ENCODE peak calls at places on chromosome 3, in five cellular contexts. Q is A549, T is IMR-90, X is GM12878, B is HepG2. Y is an unnamed sample.

GRCh38 chr3:16050641-16051467 is 123.6 kb upstream of the GALNT15 start:
- DNase-seq in Q (no peak), T (no peak), X (no peak), B (no peak), Y (no peak)

GRCh38 chr3:16114930-16115329 is 59.5 kb upstream of the GALNT15 start:
- DNase-seq in Q (no peak), T (no peak), X (no peak), B (no peak), Y (no peak)

GRCh38 chr3:103295974-103296570 is 861.3 kb downstream of the ZPLD1 start:
- DNase-seq in Q (no peak), T (peak; percentile 33), X (no peak), B (peak; percentile 5), Y (no peak)

GRCh38 chr3:152564454-152564853 is 270.5 kb upstream of the P2RY1 start:
- DNase-seq in Q (no peak), T (no peak), X (no peak), B (no peak), Y (no peak)

GRCh38 chr3:42179110-42179725 is 86.8 kb downstream of the CCK start:
- DNase-seq in Q (peak; percentile 66), T (peak; percentile 93), X (no peak), B (peak; percentile 83), Y (peak; percentile 34)

GRCh38 chr3:52402706-52403270 is 42.1 kb downstream of the SEMA3G start:
- DNase-seq in Q (no peak), T (no peak), X (no peak), B (no peak), Y (no peak)

GRCh38 chr3:23264413-23264812 is 61.3 kb downstream of the UBE2E2 start:
- DNase-seq in Q (no peak), T (peak; percentile 80), X (no peak), B (no peak), Y (no peak)

GRCh38 chr3:119630562-119631329 is 29.6 kb downstream of the POPDC2 start:
- DNase-seq in Q (no peak), T (peak; percentile 83), X (no peak), B (no peak), Y (no peak)

GRCh38 chr3:152209060-152209459 is 59.7 kb upstream of the MBNL1 start:
- DNase-seq in Q (no peak), T (no peak), X (no peak), B (peak; percentile 2), Y (no peak)

GRCh38 chr3:172096881-172097420 is 57.6 kb downstream of the FNDC3B start:
- DNase-seq in Q (peak; percentile 19), T (peak; percentile 75), X (no peak), B (peak; percentile 91), Y (peak; percentile 20)

GRCh38 chr3:58200846-58201355 is 9.9 kb downstream of the DNASE1L3 start:
- DNase-seq in Q (no peak), T (no peak), X (no peak), B (no peak), Y (no peak)

GRCh38 chr3:96467639-96468038 is 346.8 kb upstream of the EPHA6 start:
- DNase-seq in Q (no peak), T (no peak), X (no peak), B (no peak), Y (no peak)

GRCh38 chr3:170171563-170171962 is 10.0 kb downstream of the PHC3 start:
- DNase-seq in Q (no peak), T (no peak), X (no peak), B (no peak), Y (no peak)

GRCh38 chr3:178637802-178638201 is 101.6 kb downstream of the KCNMB2 start:
- DNase-seq in Q (no peak), T (no peak), X (no peak), B (no peak), Y (no peak)

GRCh38 chr3:162525791-162526190 is 1029.2 kb downstream of the OTOL1 start:
- DNase-seq in Q (no peak), T (no peak), X (no peak), B (no peak), Y (no peak)

GRCh38 chr3:174438501-174439156 is 420.5 kb upstream of the NAALADL2 start:
- DNase-seq in Q (no peak), T (no peak), X (no peak), B (no peak), Y (no peak)

GRCh38 chr3:46097691-46098241 is 70.5 kb upstream of the XCR1 start:
- DNase-seq in Q (no peak), T (peak; percentile 31), X (no peak), B (no peak), Y (no peak)

DNA sequence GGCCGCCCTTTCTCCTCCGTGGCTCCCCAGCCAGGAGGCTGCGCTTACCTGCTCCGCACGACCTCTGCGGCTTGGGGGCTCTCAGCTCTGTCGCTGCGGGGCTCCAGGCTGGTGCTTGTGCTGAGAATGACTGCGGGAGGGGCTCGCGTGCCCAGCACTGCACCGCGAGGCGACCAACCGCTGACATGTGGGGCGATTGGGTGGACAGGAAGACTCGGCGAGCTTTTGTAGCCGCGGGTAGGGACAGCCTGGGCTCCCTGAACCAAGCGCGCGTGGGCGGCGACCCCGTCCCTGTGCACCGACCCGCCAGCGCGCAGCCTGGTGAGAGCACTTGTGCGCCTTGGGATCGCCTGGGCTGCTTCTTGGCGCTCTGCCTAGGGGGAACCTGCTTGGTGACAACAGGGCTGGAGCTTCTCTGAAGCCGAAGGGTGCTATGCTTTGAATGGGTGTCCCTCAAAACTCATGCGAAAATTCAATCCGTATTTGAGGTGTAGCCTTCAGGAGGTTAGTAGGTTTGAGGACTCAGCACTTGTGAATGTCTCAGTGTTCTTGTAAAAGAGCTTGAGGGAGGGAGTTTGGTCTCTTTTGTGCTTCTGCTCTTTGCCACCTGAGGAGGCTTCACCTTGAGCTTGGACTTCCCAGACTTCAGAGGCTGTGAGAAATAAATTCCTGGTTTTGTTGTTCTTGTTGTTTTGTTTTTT is 50.4 kb downstream of the IL12A start:
- DNase-seq in Q (no peak), T (no peak), X (no peak), B (no peak), Y (peak; percentile 16)
- TF ChIP-seq BHLHE40 in Q (no peak), T (no peak), X (no peak), B (no peak), Y (no peak)

GRCh38 chr3:12970684-12971083 is 102.5 kb downstream of the IQSEC1 start:
- DNase-seq in Q (no peak), T (no peak), X (no peak), B (no peak), Y (no peak)
- TF ChIP-seq BHLHE40 in Q (no peak), T (no peak), X (no peak), B (no peak), Y (no peak)

DNA sequence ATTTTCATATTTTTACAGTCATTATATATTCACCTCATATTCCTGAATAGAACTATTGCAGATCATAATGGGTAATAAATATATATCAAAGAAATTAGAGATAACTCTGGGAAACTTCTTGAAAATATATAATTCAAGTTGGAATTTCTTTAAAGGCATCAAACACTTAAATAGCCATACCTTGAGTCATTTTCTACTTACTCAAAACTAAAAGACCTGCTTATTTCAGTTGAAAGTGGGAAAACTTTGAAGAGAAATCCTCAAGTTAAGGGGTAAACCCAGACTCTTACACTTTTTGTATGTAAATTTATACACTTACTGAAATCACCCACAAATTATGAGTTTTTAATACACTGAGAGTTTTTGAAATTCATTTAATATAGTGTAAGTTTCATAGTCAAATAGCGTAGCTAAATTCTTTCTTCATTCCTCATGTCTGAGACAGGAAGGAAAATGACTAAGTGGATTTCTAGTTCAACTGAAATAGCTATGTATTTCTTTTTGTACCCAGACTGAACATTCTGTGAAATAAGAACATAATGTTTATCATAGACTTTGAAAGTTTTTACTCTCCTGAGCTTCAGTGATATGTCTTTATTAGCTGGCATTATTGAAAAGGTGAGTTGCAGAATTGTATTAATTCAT is 4.6 kb upstream of the ALCAM start:
- DNase-seq in Q (no peak), T (peak; percentile 68), X (no peak), B (no peak), Y (no peak)
- TF ChIP-seq BHLHE40 in Q (no peak), T (no peak), X (no peak), B (no peak), Y (no peak)

GRCh38 chr3:114332342-114333179 is 38.7 kb downstream of the TIGIT start:
- DNase-seq in Q (no peak), T (no peak), X (no peak), B (no peak), Y (no peak)

GRCh38 chr3:114329823-114330222 is 36.0 kb downstream of the TIGIT start:
- DNase-seq in Q (no peak), T (no peak), X (no peak), B (no peak), Y (no peak)

GRCh38 chr3:114331710-114332109 is 37.9 kb downstream of the TIGIT start:
- DNase-seq in Q (no peak), T (no peak), X (no peak), B (no peak), Y (no peak)

GRCh38 chr3:114333180-114333922 is 39.5 kb downstream of the TIGIT start:
- DNase-seq in Q (no peak), T (no peak), X (no peak), B (no peak), Y (no peak)

DNA sequence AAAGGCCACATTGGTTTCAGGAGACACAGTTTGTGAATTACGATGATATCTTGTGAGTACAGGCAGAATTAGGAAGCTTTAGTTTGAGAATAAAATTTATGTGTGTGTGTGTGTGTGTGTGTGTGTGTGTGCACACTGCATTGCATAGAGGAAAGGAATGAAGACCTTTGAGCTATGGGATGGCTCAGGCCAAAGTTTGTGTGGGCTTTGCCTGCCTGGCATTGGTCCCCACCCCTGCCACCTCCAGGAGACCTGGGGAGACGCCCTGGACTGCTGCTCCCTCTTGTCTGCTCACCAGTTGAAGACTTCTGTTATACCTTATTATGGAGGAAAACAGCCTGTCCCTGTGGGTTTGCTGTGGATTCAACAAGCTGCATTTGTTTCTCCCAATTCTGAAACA is 37.2 kb downstream of the TIGIT start:
- DNase-seq in Q (no peak), T (no peak), X (no peak), B (peak; percentile 28), Y (no peak)
- TF ChIP-seq BHLHE40 in Q (no peak), T (no peak), X (no peak), B (no peak), Y (no peak)

GRCh38 chr3:156285626-156286025 is 165.2 kb downstream of the KCNAB1 start:
- DNase-seq in Q (no peak), T (no peak), X (no peak), B (no peak), Y (no peak)

GRCh38 chr3:156290917-156291268 is 170.5 kb downstream of the KCNAB1 start:
- DNase-seq in Q (no peak), T (no peak), X (no peak), B (no peak), Y (no peak)

GRCh38 chr3:156293566-156293965 is 173.2 kb downstream of the KCNAB1 start:
- DNase-seq in Q (no peak), T (no peak), X (no peak), B (no peak), Y (no peak)

DNA sequence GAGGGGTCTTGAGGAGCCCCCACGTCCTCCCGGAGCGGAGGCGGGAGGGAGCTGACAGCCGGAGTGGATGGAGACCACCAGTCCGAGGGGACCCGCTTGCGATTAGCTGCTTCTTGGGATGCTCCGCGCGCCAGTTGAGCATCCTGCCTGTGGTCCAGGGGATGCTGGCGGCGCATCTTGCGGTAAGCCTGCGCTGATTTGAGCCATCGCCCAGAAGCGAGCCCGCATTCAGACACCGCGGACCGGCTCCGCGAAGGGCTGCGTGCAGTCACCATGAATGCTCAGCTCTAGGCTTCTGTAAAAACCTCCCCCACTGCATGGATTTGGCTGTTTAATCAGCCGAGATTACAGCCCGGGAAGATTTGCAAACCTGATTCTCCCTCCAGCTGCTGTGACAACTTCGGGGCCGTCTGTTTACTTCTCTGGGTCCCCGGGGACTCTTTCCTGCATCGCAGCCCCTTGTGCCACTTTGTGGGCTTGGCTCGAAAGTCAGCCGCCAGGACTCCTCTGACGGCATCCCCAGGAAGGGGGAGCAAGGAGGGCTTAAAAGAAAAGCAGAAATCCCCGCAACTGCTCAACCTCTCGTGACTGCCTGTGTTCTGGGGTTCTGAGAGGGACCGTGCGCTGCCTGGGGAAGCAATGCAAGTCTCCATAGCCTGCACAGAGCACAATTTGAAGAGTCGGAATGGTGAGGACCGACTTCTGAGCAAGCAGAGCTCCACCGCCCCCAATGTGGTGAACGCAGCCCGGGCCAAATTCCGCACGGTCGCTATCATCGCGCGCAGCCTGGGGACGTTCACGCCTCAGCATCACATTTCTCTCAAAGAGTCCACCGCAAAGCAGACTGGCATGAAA is 171.1 kb downstream of the KCNAB1 start:
- DNase-seq in Q (no peak), T (peak; percentile 6), X (no peak), B (no peak), Y (no peak)
- TF ChIP-seq BHLHE40 in Q (no peak), T (no peak), X (no peak), B (no peak), Y (no peak)